ENCODE peak calls at places on chromosomes 13 and 19, in seven cellular contexts. Y, B, A, T, V, R and N are unnamed samples.

GRCh38 chr19:15448778-15449619 is 757 bp downstream of the WIZ start:
- DNase-seq in Y (no peak), B (peak; percentile 21), A (peak; percentile 14), T (peak; percentile 42), V (no peak), R (no peak), N (peak; percentile 74)

GRCh38 chr13:111919286-111919685 is 147.7 kb upstream of the SOX1 start:
- DNase-seq in Y (no peak), B (no peak), A (no peak), T (no peak), V (no peak), R (no peak), N (no peak)

GRCh38 chr13:110323172-110323851 is 16.2 kb downstream of the COL4A2 start:
- DNase-seq in Y (peak; percentile 65), B (peak; percentile 26), A (peak; percentile 50), T (no peak), V (no peak), R (no peak), N (no peak)

GRCh38 chr19:54937926-54938325 is 9.4 kb downstream of the NLRP7 start:
- DNase-seq in Y (no peak), B (no peak), A (no peak), T (no peak), V (no peak), R (no peak), N (peak; percentile 86)

GRCh38 chr13:85806553-85807175 is 7.4 kb upstream of the SLITRK6 start:
- DNase-seq in Y (no peak), B (peak; percentile 72), A (peak; percentile 85), T (peak; percentile 62), V (no peak), R (no peak), N (peak; percentile 2)

GRCh38 chr13:78875792-78876580 is 217.0 kb upstream of the OBI1 start:
- DNase-seq in Y (no peak), B (no peak), A (no peak), T (peak; percentile 9), V (peak; percentile 3), R (no peak), N (no peak)

GRCh38 chr19:7862413-7862951 is 11.7 kb downstream of the PRR36 start:
- DNase-seq in Y (no peak), B (no peak), A (peak; percentile 52), T (peak; percentile 96), V (peak; percentile 83), R (peak; percentile 35), N (peak; percentile 98)

GRCh38 chr13:111485491-111486250 is 165.2 kb downstream of the TEX29 start:
- DNase-seq in Y (no peak), B (no peak), A (no peak), T (no peak), V (no peak), R (no peak), N (no peak)

GRCh38 chr19:49438261-49438660 is 3.1 kb downstream of the SLC17A7 start:
- DNase-seq in Y (no peak), B (no peak), A (no peak), T (no peak), V (no peak), R (no peak), N (no peak)

GRCh38 chr19:926595-927043 is 784 bp downstream of the ARID3A start:
- DNase-seq in Y (no peak), B (peak; percentile 38), A (no peak), T (peak; percentile 65), V (peak; percentile 78), R (peak; percentile 70), N (peak; percentile 88)

GRCh38 chr13:57724486-57725272 is 93.1 kb downstream of the PCDH17 start:
- DNase-seq in Y (no peak), B (no peak), A (no peak), T (peak; percentile 86), V (no peak), R (no peak), N (no peak)

GRCh38 chr19:57888494-57889231 is at the start of gene ZNF814:
- DNase-seq in Y (peak; percentile 40), B (peak; percentile 84), A (peak; percentile 91), T (peak; percentile 96), V (peak; percentile 95), R (peak; percentile 86), N (peak; percentile 69)

GRCh38 chr13:29496241-29496712 is 99.2 kb downstream of the SLC7A1 start:
- DNase-seq in Y (no peak), B (no peak), A (no peak), T (no peak), V (no peak), R (peak; percentile 53), N (no peak)

GRCh38 chr19:1261512-1261862 is 7.6 kb upstream of the CIRBP start:
- DNase-seq in Y (no peak), B (no peak), A (no peak), T (peak; percentile 81), V (no peak), R (no peak), N (no peak)

GRCh38 chr13:100301418-100301817 is 212.5 kb downstream of the PCCA start:
- DNase-seq in Y (no peak), B (no peak), A (no peak), T (no peak), V (no peak), R (no peak), N (no peak)

GRCh38 chr13:49410006-49410405 is 33.9 kb downstream of the CAB39L start:
- DNase-seq in Y (no peak), B (no peak), A (peak; percentile 28), T (no peak), V (no peak), R (no peak), N (no peak)

GRCh38 chr13:81017525-81018152 is 676.7 kb upstream of the SPRY2 start:
- DNase-seq in Y (no peak), B (peak; percentile 72), A (peak; percentile 77), T (peak; percentile 70), V (no peak), R (no peak), N (peak; percentile 29)

GRCh38 chr13:49421391-49421790 is 22.5 kb downstream of the CAB39L start:
- DNase-seq in Y (no peak), B (no peak), A (no peak), T (peak; percentile 43), V (peak; percentile 23), R (no peak), N (peak; percentile 12)

DNA sequence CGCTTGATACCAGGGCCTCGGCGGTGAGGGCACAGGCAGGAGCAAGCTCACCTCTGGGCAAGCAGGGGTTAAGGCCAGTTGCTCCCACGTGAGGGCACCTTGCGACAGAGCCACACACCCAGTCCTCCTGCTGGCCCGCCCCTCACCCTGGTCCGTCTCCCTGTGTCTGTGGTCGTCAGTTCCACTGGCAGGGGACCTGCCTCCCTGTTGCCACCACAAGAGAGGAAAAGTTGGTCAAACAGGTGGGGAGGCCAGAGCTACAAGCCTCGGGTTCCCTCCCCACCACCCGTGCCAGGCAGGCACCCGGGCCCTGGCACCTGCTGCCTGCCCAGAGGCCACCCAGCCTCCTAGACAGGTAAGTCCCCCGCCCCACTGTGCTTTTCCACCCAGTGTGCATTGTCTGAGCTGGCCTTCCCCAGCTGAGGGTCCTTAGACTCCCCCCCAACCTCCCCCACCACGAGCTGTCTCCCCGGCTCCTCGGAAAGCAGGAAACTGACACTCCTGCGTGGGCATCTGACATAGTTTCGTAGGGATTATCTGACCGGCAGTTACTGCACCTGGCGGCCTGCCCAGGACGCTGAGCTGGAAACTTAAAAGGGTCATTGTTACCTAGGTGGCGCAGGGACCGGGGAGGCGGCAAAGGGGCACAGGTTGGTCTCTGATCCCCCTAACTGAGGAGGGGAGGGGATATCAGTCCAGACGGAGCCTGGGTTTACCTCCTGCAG is at the start of gene TJP3:
- DNase-seq in Y (no peak), B (no peak), A (no peak), T (no peak), V (peak; percentile 90), R (no peak), N (no peak)
- TF ChIP-seq CTCF in Y (no peak), B (no peak), A (no peak), T (no peak), V (no peak), R (no peak), N (no peak)

DNA sequence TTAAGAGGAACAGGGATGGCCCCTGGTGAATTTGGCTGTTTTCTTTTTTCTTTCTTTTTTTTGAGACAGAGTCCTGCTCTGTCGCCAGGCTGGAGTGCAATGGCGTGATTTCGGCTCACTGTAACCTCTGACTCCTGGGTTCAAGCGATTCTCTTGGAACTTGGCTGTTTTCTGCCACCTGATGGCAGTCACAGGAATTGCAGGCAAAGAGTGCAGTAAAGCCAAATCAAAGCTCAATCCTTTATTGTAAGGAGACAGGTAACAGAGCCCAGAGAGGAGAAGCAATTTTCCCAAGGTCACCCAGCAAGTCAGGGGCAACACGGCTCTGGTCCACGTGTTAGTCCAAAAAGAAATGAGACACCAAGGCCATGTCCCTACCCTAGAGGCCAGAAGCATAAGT is 6.2 kb downstream of the TINCR start:
- DNase-seq in Y (no peak), B (no peak), A (no peak), T (no peak), V (no peak), R (no peak), N (no peak)
- TF ChIP-seq CTCF in Y (peak; percentile 45), B (peak; percentile 46), A (peak; percentile 44), T (peak; percentile 67), V (no peak), R (no peak), N (peak; percentile 53)

DNA sequence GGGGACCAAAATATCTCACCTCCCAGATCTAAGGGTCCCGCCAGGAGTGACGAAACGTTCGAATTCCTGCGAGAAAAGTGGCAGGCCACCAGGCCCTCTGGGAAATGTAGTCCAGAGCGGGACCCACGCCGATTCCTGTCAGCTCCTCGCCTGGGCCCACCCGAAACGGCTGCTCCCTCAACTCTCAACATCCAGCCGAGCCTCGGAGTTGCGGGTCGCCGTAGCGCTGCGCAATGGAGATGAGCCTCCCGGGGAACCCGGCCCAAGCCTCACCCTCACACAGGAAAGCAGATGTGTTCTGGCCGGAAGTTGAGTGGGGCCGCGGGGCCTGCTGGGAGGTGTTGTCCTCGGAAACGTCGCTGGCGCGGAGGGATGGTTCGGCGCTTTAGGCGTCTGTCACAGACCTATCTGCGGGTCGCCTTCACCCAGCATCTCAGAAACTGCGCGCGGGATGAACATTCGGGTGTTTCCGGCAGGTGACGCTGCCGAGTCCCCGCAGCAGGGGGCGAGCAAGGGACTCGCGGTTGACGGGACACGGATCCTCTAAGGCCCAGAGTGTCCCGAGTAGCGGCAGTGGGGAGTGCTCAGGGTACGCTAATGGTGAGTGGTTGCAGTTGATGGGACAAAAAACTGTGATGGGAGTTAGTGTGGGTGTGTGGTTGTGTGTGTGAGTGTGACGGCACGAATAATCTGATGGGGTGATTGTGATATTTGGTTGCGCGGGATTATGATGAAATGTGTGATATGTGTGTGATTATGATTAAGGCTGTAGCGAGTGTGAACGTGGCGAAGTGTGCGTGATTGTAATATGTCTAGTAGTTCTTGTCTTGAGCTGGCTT is at the start of the genes ZNF568 and ZNF829:
- DNase-seq in Y (peak; percentile 52), B (peak; percentile 87), A (peak; percentile 88), T (peak; percentile 90), V (peak; percentile 92), R (peak; percentile 91), N (peak; percentile 85)
- TF ChIP-seq CTCF in Y (peak; percentile 81), B (peak; percentile 71), A (peak; percentile 66), T (peak; percentile 67), V (peak; percentile 46), R (peak; percentile 70), N (peak; percentile 70)

DNA sequence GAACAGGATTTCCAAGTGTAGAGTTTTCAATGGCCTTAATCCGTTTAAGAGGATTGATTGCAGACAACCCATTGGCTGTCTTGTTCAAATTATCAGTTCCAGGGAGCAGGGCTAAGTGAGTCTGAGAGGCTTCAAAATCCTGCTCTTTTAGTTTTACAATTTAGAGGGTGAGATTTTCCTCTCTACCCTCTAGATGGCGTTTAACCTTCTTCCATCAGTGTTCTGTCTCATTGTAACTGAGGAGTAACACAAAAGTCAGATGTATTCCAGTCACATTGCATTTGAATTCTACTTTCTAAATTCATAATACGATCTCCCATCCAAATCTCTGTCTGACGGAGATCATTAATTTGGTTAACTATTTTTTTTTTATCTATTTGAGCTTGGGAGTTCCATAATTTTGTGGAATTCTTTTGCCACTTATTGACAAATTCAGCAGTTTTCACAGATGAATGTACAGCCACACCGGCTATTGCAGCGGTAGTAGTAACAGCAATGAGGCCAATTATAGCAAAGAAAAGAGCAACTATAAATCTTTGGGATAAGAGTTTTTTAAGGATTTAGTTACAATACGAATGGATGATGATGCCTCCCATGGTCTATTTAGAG is 7.8 kb upstream of the C19orf84 start:
- DNase-seq in Y (no peak), B (peak; percentile 41), A (peak; percentile 29), T (peak; percentile 48), V (no peak), R (no peak), N (no peak)
- TF ChIP-seq CTCF in Y (peak; percentile 66), B (peak; percentile 58), A (peak; percentile 59), T (peak; percentile 68), V (no peak), R (peak; percentile 54), N (peak; percentile 63)